ENCODE peak calls at places on chromosome 4, in seven cellular contexts. I, V, R, Z, O, N and P are unnamed samples.

GRCh38 chr4:106344324-106344970 is 24.1 kb downstream of the GIMD1 start:
- DNase-seq in I (no peak), V (no peak), R (no peak), Z (peak), O (no peak), N (no peak), P (no peak)

GRCh38 chr4:176539091-176539784 is 219.5 kb downstream of the SPCS3 start:
- DNase-seq in I (no peak), V (no peak), R (no peak), Z (no peak), O (no peak), N (no peak), P (no peak)

GRCh38 chr4:104451573-104451972 is 43.1 kb downstream of the CXXC4 start:
- DNase-seq in I (no peak), V (no peak), R (no peak), Z (peak), O (no peak), N (no peak), P (no peak)

GRCh38 chr4:26015133-26015651 is 101.2 kb downstream of the SMIM20 start:
- DNase-seq in I (no peak), V (no peak), R (no peak), Z (peak), O (no peak), N (no peak), P (no peak)

GRCh38 chr4:68719075-68719473 is 48.6 kb upstream of the UGT2B15 start:
- DNase-seq in I (no peak), V (no peak), R (no peak), Z (no peak), O (no peak), N (no peak), P (no peak)

GRCh38 chr4:110621328-110621812 is 1.5 kb downstream of the PITX2 start:
- DNase-seq in I (no peak), V (no peak), R (no peak), Z (no peak), O (no peak), N (no peak), P (no peak)

GRCh38 chr4:6373541-6374410 is 98.6 kb downstream of the PPP2R2C start:
- DNase-seq in I (no peak), V (no peak), R (no peak), Z (no peak), O (no peak), N (no peak), P (no peak)

GRCh38 chr4:35175487-35175886 is 1068.8 kb downstream of the ARAP2 start:
- DNase-seq in I (no peak), V (no peak), R (no peak), Z (no peak), O (no peak), N (no peak), P (no peak)

GRCh38 chr4:183097251-183098079 is 1.6 kb upstream of the WWC2 start:
- DNase-seq in I (no peak), V (no peak), R (peak), Z (peak), O (no peak), N (peak), P (no peak)

GRCh38 chr4:161577604-161578301 is 586.0 kb downstream of the FSTL5 start:
- DNase-seq in I (no peak), V (no peak), R (no peak), Z (peak), O (no peak), N (no peak), P (no peak)

GRCh38 chr4:56468097-56468422 is 643 bp downstream of the SRP72 start:
- DNase-seq in I (peak), V (no peak), R (peak), Z (peak), O (no peak), N (peak), P (no peak)

GRCh38 chr4:20760053-20760452 is 59.8 kb downstream of the PACRGL start:
- DNase-seq in I (no peak), V (no peak), R (no peak), Z (peak), O (no peak), N (no peak), P (no peak)

GRCh38 chr4:164894725-164895124 is 17.7 kb downstream of the APELA start:
- DNase-seq in I (no peak), V (no peak), R (no peak), Z (no peak), O (no peak), N (no peak), P (no peak)

GRCh38 chr4:61079427-61079826 is 120.7 kb upstream of the ADGRL3 start:
- DNase-seq in I (no peak), V (no peak), R (no peak), Z (no peak), O (no peak), N (no peak), P (no peak)

GRCh38 chr4:72909461-72909860 is 160.1 kb downstream of the COX18 start:
- DNase-seq in I (no peak), V (no peak), R (no peak), Z (no peak), O (no peak), N (no peak), P (no peak)

GRCh38 chr4:166144607-166145006 is 271.6 kb downstream of the TLL1 start:
- DNase-seq in I (no peak), V (no peak), R (no peak), Z (no peak), O (no peak), N (no peak), P (no peak)

GRCh38 chr4:19575959-19576358 is 675.7 kb upstream of the SLIT2 start:
- DNase-seq in I (no peak), V (no peak), R (no peak), Z (no peak), O (no peak), N (no peak), P (peak)

GRCh38 chr4:142271832-142272231 is 574.3 kb downstream of the INPP4B start:
- DNase-seq in I (no peak), V (no peak), R (no peak), Z (no peak), O (no peak), N (no peak), P (no peak)

GRCh38 chr4:53706422-53707032 is 115.2 kb upstream of the LNX1 start:
- DNase-seq in I (peak), V (no peak), R (no peak), Z (peak), O (no peak), N (no peak), P (no peak)